ENCODE peak calls at places on chromosomes 7 and 10, in six cellular contexts. X is stimulated activated CD4-positive, alpha-beta T cell treated with anti-CD3 and anti-CD28 coated beads, Interleukin-2, amount 100 ng/mL, for 24 hours; B is cerebellar cortex; S is epithelial cell of proximal tubule; M is CD8-positive, alpha-beta T cell; Z is brain microvascular endothelial cell. E is an unnamed sample.

GRCh38 chr7:5709347-5709950 is 72.0 kb downstream of the RNF216 start:
- DNase-seq in X (no peak), B (no peak), S (no peak), M (no peak), Z (no peak), E (no peak)

GRCh38 chr7:114087674-114088539 is 169.1 kb upstream of the PPP1R3A start:
- DNase-seq in X (no peak), B (no peak), S (no peak), M (no peak), Z (no peak), E (no peak)

GRCh38 chr7:129376076-129376777 is 58.0 kb upstream of the STRIP2 start:
- DNase-seq in X (peak; percentile 60), B (peak; percentile 67), S (no peak), M (peak; percentile 40), Z (peak; percentile 30), E (peak; percentile 20)

GRCh38 chr7:51369746-51370145 is 53.1 kb upstream of the COBL start:
- DNase-seq in X (no peak), B (peak; percentile 15), S (no peak), M (no peak), Z (peak; percentile 28), E (no peak)

GRCh38 chr7:387132-388022 is 97.4 kb downstream of the FOXL3 start:
- DNase-seq in X (no peak), B (no peak), S (no peak), M (no peak), Z (no peak), E (no peak)

GRCh38 chr10:93352638-93353383 is 129.3 kb downstream of the MYOF start:
- DNase-seq in X (no peak), B (peak; percentile 48), S (no peak), M (no peak), Z (peak; percentile 47), E (no peak)

GRCh38 chr10:22942437-22942836 is 14.6 kb downstream of the ARMC3 start:
- DNase-seq in X (no peak), B (no peak), S (no peak), M (no peak), Z (no peak), E (no peak)

GRCh38 chr7:85630904-85631582 is 444.2 kb upstream of the SEMA3D start:
- DNase-seq in X (no peak), B (no peak), S (no peak), M (no peak), Z (no peak), E (no peak)

GRCh38 chr7:78712111-78712510 is 741.4 kb downstream of the MAGI2 start:
- DNase-seq in X (no peak), B (no peak), S (no peak), M (no peak), Z (no peak), E (no peak)

GRCh38 chr10:98318861-98319260 is 50.9 kb upstream of the LOXL4 start:
- DNase-seq in X (no peak), B (no peak), S (no peak), M (no peak), Z (no peak), E (no peak)

GRCh38 chr7:69419928-69420327 is 178.3 kb upstream of the AUTS2 start:
- DNase-seq in X (no peak), B (no peak), S (no peak), M (no peak), Z (no peak), E (no peak)

GRCh38 chr7:41143074-41143473 is 559.8 kb downstream of the INHBA start:
- DNase-seq in X (no peak), B (no peak), S (no peak), M (no peak), Z (no peak), E (no peak)

GRCh38 chr10:11036424-11037011 is 18.8 kb downstream of the CELF2 start:
- DNase-seq in X (no peak), B (peak; percentile 51), S (no peak), M (no peak), Z (peak; percentile 83), E (no peak)

GRCh38 chr7:113715981-113716870 is 202.6 kb downstream of the PPP1R3A start:
- DNase-seq in X (no peak), B (no peak), S (no peak), M (no peak), Z (no peak), E (no peak)

GRCh38 chr7:157576415-157576814 is 239.6 kb downstream of the DNAJB6 start:
- DNase-seq in X (peak; percentile 66), B (no peak), S (no peak), M (peak; percentile 60), Z (no peak), E (peak; percentile 48)

GRCh38 chr7:156473476-156474240 is 166.9 kb upstream of the RNF32 start:
- DNase-seq in X (peak; percentile 49), B (peak; percentile 42), S (no peak), M (peak; percentile 21), Z (peak; percentile 50), E (no peak)

GRCh38 chr7:22949944-22950343 is 64.0 kb downstream of the HYCC1 start:
- DNase-seq in X (no peak), B (no peak), S (no peak), M (no peak), Z (no peak), E (no peak)

GRCh38 chr7:29852457-29852856 is 46.1 kb downstream of the WIPF3 start:
- DNase-seq in X (no peak), B (no peak), S (no peak), M (no peak), Z (no peak), E (no peak)

GRCh38 chr10:70274643-70275042 is 9.2 kb downstream of the NPFFR1 start:
- DNase-seq in X (no peak), B (peak; percentile 83), S (no peak), M (no peak), Z (peak; percentile 36), E (no peak)

GRCh38 chr7:5612695-5613094 is 168.8 kb downstream of the RNF216 start:
- DNase-seq in X (no peak), B (no peak), S (no peak), M (no peak), Z (no peak), E (no peak)

E was measured in activated T-helper 2 cell treated with anti-CD3 and anti-CD28 coated beads, Interferon-gamma antibody, Interleukin-2, Interleukin-4, amounts not matched to agents 10 μg/mL and 5 μg/mL and 100 μg/mL, durations not matched to agents 14 hours and 24 hours and 36 hours.